ENCODE peak calls at places on chromosomes 2 and 18, in seven cellular contexts. U is Daoy; S is foreskin fibroblast; V is activated naive CD8-positive, alpha-beta T cell treated with anti-CD3 and anti-CD28 coated beads, Interleukin-2, amount 10 ng/mL, durations not matched to agents 7 days and 5 days; N is stimulated activated CD8-positive, alpha-beta memory T cell treated with anti-CD3 and anti-CD28 coated beads, Interleukin-7, amount 100 ng/mL, for 1 hour; Q is HT-29; T is hypothalamus. Z is an unnamed sample.

GRCh38 chr2:23588788-23589187 is 203.8 kb downstream of the KLHL29 start:
- DNase-seq in U (peak), S (no peak), V (no peak), N (no peak), Q (no peak), T (no peak), Z (no peak)

GRCh38 chr2:224584111-224584764 is 925 bp downstream of the CUL3 start:
- DNase-seq in U (peak), S (peak), V (peak), N (peak), Q (peak), T (no peak), Z (peak)

GRCh38 chr18:46716336-46716735 is 40.5 kb downstream of the ST8SIA5 start:
- DNase-seq in U (no peak), S (no peak), V (no peak), N (no peak), Q (no peak), T (no peak), Z (no peak)

GRCh38 chr2:424306-425172 is 136.6 kb upstream of the ALKAL2 start:
- DNase-seq in U (peak), S (no peak), V (no peak), N (no peak), Q (no peak), T (no peak), Z (no peak)

GRCh38 chr18:12659904-12660605 is 2.1 kb upstream of the SPIRE1 start:
- DNase-seq in U (peak), S (peak), V (no peak), N (no peak), Q (peak), T (no peak), Z (peak)

GRCh38 chr2:157596992-157597681 is 31.5 kb downstream of the ACVR1C start:
- DNase-seq in U (peak), S (no peak), V (peak), N (peak), Q (no peak), T (peak), Z (peak)

GRCh38 chr2:105926960-105927678 is 182.4 kb downstream of the NCK2 start:
- DNase-seq in U (no peak), S (no peak), V (peak), N (peak), Q (no peak), T (no peak), Z (no peak)

GRCh38 chr18:34808389-34808788 is 98.3 kb downstream of the DTNA start:
- DNase-seq in U (no peak), S (no peak), V (no peak), N (no peak), Q (no peak), T (no peak), Z (no peak)

GRCh38 chr18:79919089-79919488 is 32.4 kb downstream of the SLC66A2 start:
- DNase-seq in U (no peak), S (no peak), V (peak), N (no peak), Q (no peak), T (no peak), Z (no peak)

GRCh38 chr18:26540041-26540628 is 8.2 kb downstream of the KCTD1 start:
- DNase-seq in U (no peak), S (peak), V (no peak), N (no peak), Q (no peak), T (no peak), Z (no peak)

GRCh38 chr18:71442830-71443229 is 1101.3 kb downstream of the CBLN2 start:
- DNase-seq in U (peak), S (no peak), V (no peak), N (no peak), Q (no peak), T (no peak), Z (no peak)

GRCh38 chr2:177692042-177692823 is 299.7 kb downstream of the AGPS start:
- DNase-seq in U (no peak), S (no peak), V (no peak), N (no peak), Q (no peak), T (no peak), Z (peak)

GRCh38 chr2:240586919-240587800 is 626 bp downstream of the CAPN10 start:
- DNase-seq in U (peak), S (no peak), V (peak), N (peak), Q (peak), T (no peak), Z (peak)

GRCh38 chr2:8239402-8240127 is 442.3 kb upstream of the ID2 start:
- DNase-seq in U (no peak), S (no peak), V (no peak), N (no peak), Q (no peak), T (no peak), Z (no peak)

GRCh38 chr2:237581326-237581725 is 9.2 kb downstream of the RAB17 start:
- DNase-seq in U (no peak), S (no peak), V (no peak), N (no peak), Q (no peak), T (no peak), Z (no peak)

GRCh38 chr18:666177-666576 is 8.7 kb downstream of the TYMS start:
- DNase-seq in U (no peak), S (no peak), V (no peak), N (no peak), Q (no peak), T (no peak), Z (peak)

GRCh38 chr2:126849991-126850535 is 48.6 kb upstream of the TEX51 start:
- DNase-seq in U (no peak), S (no peak), V (no peak), N (no peak), Q (no peak), T (no peak), Z (peak)

GRCh38 chr2:16613475-16613874 is 52.2 kb downstream of the CYRIA start:
- DNase-seq in U (no peak), S (no peak), V (no peak), N (no peak), Q (peak), T (no peak), Z (peak)

GRCh38 chr2:223760838-223761502 is 76.4 kb downstream of the AP1S3 start:
- DNase-seq in U (peak), S (peak), V (peak), N (peak), Q (peak), T (no peak), Z (peak)

GRCh38 chr2:74597456-74597855 is 42.9 kb downstream of the DOK1 start:
- DNase-seq in U (no peak), S (no peak), V (no peak), N (no peak), Q (no peak), T (no peak), Z (peak)

GRCh38 chr2:221997100-221997499 is 301.7 kb downstream of the PAX3 start:
- DNase-seq in U (peak), S (peak), V (no peak), N (no peak), Q (no peak), T (no peak), Z (no peak)

GRCh38 chr18:13284330-13285027 is 65.9 kb downstream of the LDLRAD4 start:
- DNase-seq in U (no peak), S (no peak), V (no peak), N (no peak), Q (no peak), T (no peak), Z (no peak)

GRCh38 chr2:86072271-86072858 is 33.3 kb downstream of the POLR1A start:
- DNase-seq in U (peak), S (no peak), V (no peak), N (no peak), Q (no peak), T (peak), Z (no peak)

GRCh38 chr2:53945538-53945937 is 25.3 kb downstream of the PSME4 start:
- DNase-seq in U (no peak), S (no peak), V (no peak), N (no peak), Q (no peak), T (no peak), Z (no peak)

GRCh38 chr18:5964108-5964507 is 68.8 kb upstream of the TMEM200C start:
- DNase-seq in U (no peak), S (no peak), V (no peak), N (no peak), Q (no peak), T (no peak), Z (no peak)

GRCh38 chr2:45932278-45932975 is 281.0 kb downstream of the PRKCE start:
- DNase-seq in U (no peak), S (no peak), V (no peak), N (no peak), Q (no peak), T (no peak), Z (no peak)

GRCh38 chr2:151338115-151338514 is 19.3 kb upstream of the TNFAIP6 start:
- DNase-seq in U (peak), S (no peak), V (no peak), N (no peak), Q (no peak), T (no peak), Z (no peak)

GRCh38 chr2:204483497-204484164 is 61.6 kb upstream of the PARD3B start:
- DNase-seq in U (no peak), S (no peak), V (no peak), N (no peak), Q (peak), T (no peak), Z (peak)

GRCh38 chr2:61454383-61454782 is 16.5 kb downstream of the USP34 start:
- DNase-seq in U (no peak), S (no peak), V (no peak), N (no peak), Q (no peak), T (no peak), Z (no peak)

GRCh38 chr2:134671498-134671897 is 47.3 kb downstream of the TMEM163 start:
- DNase-seq in U (peak), S (no peak), V (no peak), N (no peak), Q (no peak), T (no peak), Z (no peak)

GRCh38 chr2:240618776-240619175 is 6.5 kb upstream of the GPR35 start:
- DNase-seq in U (no peak), S (no peak), V (no peak), N (no peak), Q (no peak), T (no peak), Z (no peak)

GRCh38 chr2:79611448-79612016 is 98.7 kb downstream of the CTNNA2 start:
- DNase-seq in U (no peak), S (no peak), V (no peak), N (no peak), Q (no peak), T (no peak), Z (no peak)

GRCh38 chr18:22434973-22435608 is 17.4 kb upstream of the CTAGE1 start:
- DNase-seq in U (peak), S (peak), V (no peak), N (no peak), Q (no peak), T (no peak), Z (no peak)

GRCh38 chr2:241879326-241879725 is 9.8 kb downstream of the RTP5 start:
- DNase-seq in U (no peak), S (no peak), V (no peak), N (no peak), Q (no peak), T (no peak), Z (no peak)

GRCh38 chr2:133502678-133503077 is 65.6 kb downstream of the NCKAP5 start:
- DNase-seq in U (no peak), S (no peak), V (no peak), N (no peak), Q (no peak), T (no peak), Z (no peak)

GRCh38 chr2:23993736-23994269 is 16.1 kb upstream of the MFSD2B start:
- DNase-seq in U (no peak), S (no peak), V (no peak), N (no peak), Q (no peak), T (no peak), Z (no peak)

GRCh38 chr2:232339121-232340081 is 39.1 kb upstream of the ALPP start:
- DNase-seq in U (no peak), S (no peak), V (peak), N (no peak), Q (no peak), T (no peak), Z (peak)

GRCh38 chr2:230794472-230794871 is 70.3 kb upstream of the ITM2C start:
- DNase-seq in U (peak), S (no peak), V (no peak), N (no peak), Q (no peak), T (no peak), Z (no peak)